ENCODE peak calls at places on chromosome 6, in five cellular contexts. J, F, Z, U and C are unnamed samples. For H3K27me3, the result is how much of the 10 kb centered on the place peaks cover.

GRCh38 chr6:17311595-17312311 is 30.6 kb downstream of the RBM24 start:
- DNase-seq in J (no peak), F (peak), Z (peak), U (no peak), C (no peak)

GRCh38 chr6:23334360-23334759 is 765.0 kb downstream of the HDGFL1 start:
- DNase-seq in J (no peak), F (no peak), Z (no peak), U (no peak), C (no peak)

GRCh38 chr6:95280690-95281273 is 296.6 kb upstream of the MANEA start:
- DNase-seq in J (no peak), F (peak), Z (peak), U (no peak), C (no peak)

GRCh38 chr6:133953634-133954415 is 801 bp downstream of the TBPL1 start:
- DNase-seq in J (no peak), F (peak), Z (no peak), U (no peak), C (no peak)

GRCh38 chr6:134002821-134003220 is 49.6 kb downstream of the SLC2A12 start:
- DNase-seq in J (no peak), F (no peak), Z (no peak), U (no peak), C (no peak)

GRCh38 chr6:22447191-22447590 is 122.2 kb upstream of the HDGFL1 start:
- DNase-seq in J (no peak), F (no peak), Z (no peak), U (no peak), C (no peak)

GRCh38 chr6:114125597-114125996 is 154.6 kb upstream of the HDAC2 start:
- DNase-seq in J (no peak), F (no peak), Z (no peak), U (no peak), C (no peak)

GRCh38 chr6:139776051-139776450 is 401.6 kb upstream of the CITED2 start:
- DNase-seq in J (no peak), F (no peak), Z (peak), U (no peak), C (no peak)

GRCh38 chr6:87514831-87515230 is 42.1 kb downstream of the SLC35A1 start:
- DNase-seq in J (no peak), F (no peak), Z (peak), U (no peak), C (no peak)

GRCh38 chr6:37285861-37286311 is 27.9 kb upstream of the TMEM217 start:
- DNase-seq in J (no peak), F (no peak), Z (no peak), U (no peak), C (no peak)

GRCh38 chr6:121086876-121087275 is 247.4 kb downstream of the TBC1D32 start:
- DNase-seq in J (no peak), F (no peak), Z (peak), U (no peak), C (no peak)

DNA sequence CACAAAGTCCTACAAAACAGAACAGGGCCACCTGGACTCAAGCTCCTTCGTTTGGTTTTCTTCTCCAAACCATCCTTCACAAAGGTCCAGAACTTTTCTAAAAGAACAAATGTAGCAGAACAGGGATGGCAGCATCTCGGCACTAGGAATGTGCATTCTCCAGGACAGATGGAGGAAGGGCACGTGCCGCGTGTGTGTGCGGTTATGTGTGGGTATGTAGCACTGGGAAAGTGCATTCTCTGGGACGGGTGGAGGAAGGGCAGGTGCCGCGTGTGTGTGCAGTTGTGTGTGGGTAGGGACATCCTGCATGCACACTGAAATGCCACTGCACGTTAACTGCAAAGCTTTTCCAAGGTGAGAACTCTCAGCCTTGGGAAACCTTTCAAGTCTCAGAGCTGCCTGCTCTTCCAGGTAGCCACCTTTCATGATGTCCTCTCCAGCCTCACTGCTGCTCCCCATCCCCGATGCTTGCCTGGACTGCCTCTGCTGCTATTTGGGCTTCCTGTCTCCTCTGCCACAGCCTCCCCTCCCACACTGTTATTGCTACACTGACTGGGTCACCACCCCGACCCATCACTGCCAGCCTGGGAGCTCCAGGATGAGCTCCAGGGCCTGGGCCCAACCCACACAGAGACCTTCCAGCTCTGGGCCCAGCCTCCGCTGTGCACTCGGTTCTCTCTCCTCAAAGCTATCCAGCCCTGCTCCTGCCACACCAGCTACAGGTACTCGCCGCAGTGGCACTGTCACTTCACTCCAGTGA is 47.6 kb downstream of the EZR start:
- DNase-seq in J (peak), F (peak), Z (no peak), U (no peak), C (no peak)
- H3K27ac ChIP-seq in J (no peak), F (no peak), Z (peak), U (no peak), C (no peak)

DNA sequence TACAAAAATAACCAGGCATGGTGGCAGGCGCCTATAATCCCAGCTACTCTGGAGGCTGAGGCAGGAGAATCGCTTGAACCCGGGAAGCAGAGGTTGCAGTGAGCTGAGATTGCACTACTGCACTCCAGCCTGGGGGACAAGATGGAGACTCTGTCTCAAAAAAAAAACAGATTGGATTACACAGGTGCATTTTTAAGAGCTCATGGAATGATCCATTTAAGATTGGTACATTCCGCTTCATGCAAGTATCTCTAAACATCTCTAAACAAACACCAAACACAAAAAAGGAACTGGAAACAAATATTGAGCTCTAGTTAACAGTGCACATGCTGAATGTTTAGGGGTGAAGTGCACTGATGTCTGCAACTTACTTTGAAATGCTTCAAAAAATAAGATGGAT is 154.3 kb downstream of the GRM4 start:
- DNase-seq in J (no peak), F (no peak), Z (no peak), U (no peak), C (no peak)
- H3K27me3 ChIP-seq in J (under half), F (under half), Z (under half), U (under half), C (under half)

GRCh38 chr6:4459032-4459431 is 317.2 kb upstream of the CDYL start:
- DNase-seq in J (no peak), F (peak), Z (peak), U (no peak), C (no peak)
- H3K27ac ChIP-seq in J (no peak), F (no peak), Z (no peak), U (no peak), C (no peak)

GRCh38 chr6:29825848-29826247 is 1.8 kb upstream of the HLA-G start:
- DNase-seq in J (no peak), F (no peak), Z (no peak), U (no peak), C (no peak)
- H3K27me3 ChIP-seq in J (under half), F (under half), Z (half or more), U (under half), C (under half)

GRCh38 chr6:41699063-41699462 is 36.3 kb downstream of the TFEB start:
- DNase-seq in J (no peak), F (no peak), Z (no peak), U (no peak), C (no peak)
- H3K27ac ChIP-seq in J (peak), F (peak), Z (no peak), U (no peak), C (no peak)

GRCh38 chr6:104928141-104928540 is 28.8 kb upstream of the LIN28B start:
- DNase-seq in J (no peak), F (no peak), Z (peak), U (no peak), C (no peak)
- H3K27me3 ChIP-seq in J (under half), F (under half), Z (under half), U (under half), C (under half)

DNA sequence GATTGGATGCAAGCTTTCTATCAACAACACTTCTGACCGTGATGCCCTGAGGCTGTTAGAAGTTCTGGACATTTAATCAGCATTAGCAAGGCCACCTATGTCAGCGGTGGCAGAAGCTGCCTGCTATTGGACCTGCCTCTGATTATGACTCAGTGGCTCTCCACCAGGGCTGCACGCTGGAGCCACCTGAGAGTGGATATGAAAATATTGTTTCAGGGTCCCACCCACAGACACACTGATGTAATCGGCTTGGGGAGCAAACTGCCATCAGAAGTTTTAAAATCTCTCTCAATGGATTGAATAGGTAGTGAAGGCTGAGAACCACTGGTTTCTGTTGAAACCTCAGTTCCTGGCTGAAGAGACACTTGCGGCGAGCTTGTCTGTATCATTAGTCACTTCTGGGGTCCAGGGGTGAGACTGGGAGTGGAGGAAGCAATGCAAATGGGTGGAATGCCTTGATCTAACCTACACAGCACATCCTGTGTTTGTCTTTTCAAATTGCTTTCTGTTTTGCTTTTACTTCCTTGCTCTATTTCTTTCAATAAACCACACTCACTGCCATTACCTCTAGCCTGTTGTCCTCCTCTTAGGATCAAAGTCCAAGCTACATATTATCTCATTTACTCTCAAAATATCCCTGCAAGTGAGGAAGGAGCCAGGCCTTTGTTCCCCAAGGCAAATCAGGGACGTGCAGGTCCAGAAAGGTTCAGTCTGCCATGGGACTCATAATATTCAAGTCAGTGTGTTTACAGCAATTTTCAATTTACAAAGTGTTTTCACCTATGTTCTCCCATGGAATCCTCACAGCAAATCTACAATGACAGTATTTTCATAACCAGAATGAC is 4.2 kb downstream of the CLIC5 start:
- DNase-seq in J (no peak), F (no peak), Z (no peak), U (no peak), C (no peak)
- H3K27ac ChIP-seq in J (peak), F (no peak), Z (no peak), U (peak), C (no peak)

GRCh38 chr6:149364558-149364957 is 35.5 kb upstream of the SUMO4 start:
- DNase-seq in J (no peak), F (no peak), Z (peak), U (no peak), C (no peak)
- H3K27me3 ChIP-seq in J (under half), F (under half), Z (under half), U (under half), C (under half)

DNA sequence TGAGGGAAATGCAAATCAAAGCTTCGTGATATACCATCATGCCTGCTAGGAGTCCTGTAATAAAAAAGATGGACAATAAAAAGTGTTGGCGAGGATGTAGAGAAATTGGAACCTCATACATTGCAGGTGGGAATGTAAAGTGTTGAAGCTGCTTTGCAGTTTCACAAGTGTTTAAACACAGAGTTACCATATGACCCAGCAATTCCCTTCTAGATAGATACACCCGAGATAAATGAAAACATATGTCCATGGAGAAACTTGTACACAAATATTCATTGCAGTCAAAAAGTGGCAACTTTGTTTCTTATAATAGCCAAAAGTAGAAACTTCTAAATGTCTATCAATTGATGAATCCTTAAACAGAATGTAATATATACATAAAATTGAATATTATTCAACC is 20.7 kb upstream of the ERVFRD-1 start:
- DNase-seq in J (no peak), F (peak), Z (no peak), U (no peak), C (no peak)
- H3K27ac ChIP-seq in J (no peak), F (no peak), Z (no peak), U (no peak), C (no peak)

GRCh38 chr6:10421508-10422281 is 6.8 kb upstream of the TFAP2A start:
- DNase-seq in J (no peak), F (no peak), Z (no peak), U (no peak), C (no peak)
- H3K27me3 ChIP-seq in J (half or more), F (half or more), Z (half or more), U (half or more), C (under half)